ENCODE peak calls at places on chromosomes 13 and 19, in five cellular contexts. J, A, N, X and I are unnamed samples.

GRCh38 chr13:30865131-30866009 is 40.7 kb upstream of the MEDAG start:
- DNase-seq in J (peak; percentile 80), A (peak; percentile 70), N (peak; percentile 64), X (peak; percentile 79), I (peak; percentile 52)

GRCh38 chr13:111489301-111489700 is 168.9 kb downstream of the TEX29 start:
- DNase-seq in J (no peak), A (no peak), N (no peak), X (no peak), I (no peak)

GRCh38 chr13:111288276-111288675 is 32.2 kb upstream of the TEX29 start:
- DNase-seq in J (no peak), A (no peak), N (no peak), X (no peak), I (no peak)

GRCh38 chr19:44113784-44114390 is 688 bp downstream of the ZNF225 start:
- DNase-seq in J (peak; percentile 11), A (no peak), N (peak; percentile 46), X (no peak), I (no peak)

GRCh38 chr13:98999635-98999952 is 21.7 kb upstream of the DOCK9 start:
- DNase-seq in J (no peak), A (no peak), N (no peak), X (no peak), I (no peak)

GRCh38 chr13:22937241-22937640 is 243.5 kb upstream of the SGCG start:
- DNase-seq in J (no peak), A (no peak), N (no peak), X (no peak), I (no peak)

GRCh38 chr19:29714953-29715694 is at the start of gene C19orf12:
- DNase-seq in J (peak; percentile 64), A (peak; percentile 77), N (peak; percentile 63), X (peak; percentile 78), I (no peak)

GRCh38 chr19:7771072-7771471 is 8.0 kb downstream of the CLEC4M start:
- DNase-seq in J (no peak), A (no peak), N (no peak), X (no peak), I (no peak)

GRCh38 chr19:15248648-15249559 is 16.7 kb upstream of the EPHX3 start:
- DNase-seq in J (peak; percentile 74), A (no peak), N (peak; percentile 77), X (peak; percentile 79), I (peak; percentile 85)

GRCh38 chr19:10762656-10763055 is 44.8 kb downstream of the DNM2 start:
- DNase-seq in J (peak; percentile 81), A (no peak), N (no peak), X (no peak), I (no peak)

GRCh38 chr19:2524361-2524839 is 48.5 kb downstream of the GADD45B start:
- DNase-seq in J (no peak), A (no peak), N (no peak), X (no peak), I (no peak)

GRCh38 chr19:47134533-47134932 is 3.9 kb downstream of the SAE1 start:
- DNase-seq in J (no peak), A (no peak), N (no peak), X (no peak), I (no peak)

GRCh38 chr19:38329651-38330050 is 6.0 kb upstream of the CATSPERG start:
- DNase-seq in J (no peak), A (no peak), N (no peak), X (no peak), I (no peak)

GRCh38 chr13:95492044-95492801 is 60.3 kb upstream of the CLDN10 start:
- DNase-seq in J (peak; percentile 90), A (no peak), N (no peak), X (no peak), I (no peak)

GRCh38 chr13:20160346-20161274 is at the start of gene GJA3:
- DNase-seq in J (no peak), A (peak; percentile 81), N (peak; percentile 13), X (no peak), I (no peak)

GRCh38 chr19:34985249-34986022 is 14.7 kb upstream of the GRAMD1A start:
- DNase-seq in J (no peak), A (peak; percentile 60), N (no peak), X (no peak), I (no peak)

GRCh38 chr19:10318807-10319426 is 3.1 kb upstream of the FDX2 start:
- DNase-seq in J (no peak), A (no peak), N (no peak), X (no peak), I (no peak)

GRCh38 chr13:26897706-26898550 is 137.3 kb upstream of the GPR12 start:
- DNase-seq in J (no peak), A (no peak), N (no peak), X (no peak), I (no peak)

GRCh38 chr19:294341-294818 is 3.2 kb upstream of the PLPP2 start:
- DNase-seq in J (no peak), A (peak; percentile 58), N (no peak), X (no peak), I (no peak)

GRCh38 chr13:64909184-64909583 is 2321.0 kb downstream of the PCDH9 start:
- DNase-seq in J (no peak), A (no peak), N (no peak), X (no peak), I (no peak)
- TF ChIP-seq EP300 in J (no peak), A (no peak), N (no peak), X (no peak), I (no peak)

DNA sequence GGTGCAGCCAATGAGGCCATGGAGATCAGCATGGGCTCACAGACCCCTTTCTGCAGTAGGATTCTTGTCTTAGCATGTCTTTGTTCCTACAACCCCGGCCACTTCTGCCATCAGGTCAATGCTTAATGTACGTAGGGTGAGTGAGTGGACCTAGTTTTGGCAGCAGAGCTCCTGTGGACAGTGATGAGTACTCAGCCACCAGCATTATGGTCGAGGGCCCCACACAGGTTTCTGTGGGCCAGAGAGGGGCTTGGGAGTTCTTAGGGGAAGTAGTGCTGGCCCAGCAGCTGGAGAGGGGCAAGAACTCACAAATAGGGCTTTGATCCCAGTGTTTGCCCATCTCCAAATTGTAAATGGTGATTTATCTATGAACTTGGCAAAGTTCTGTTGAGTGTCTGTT is 184.9 kb downstream of the MTUS2 start:
- DNase-seq in J (no peak), A (no peak), N (no peak), X (no peak), I (no peak)
- TF ChIP-seq EP300 in J (no peak), A (no peak), N (no peak), X (no peak), I (no peak)

GRCh38 chr19:5793188-5793587 is 2.2 kb upstream of the DUS3L start:
- DNase-seq in J (no peak), A (no peak), N (no peak), X (no peak), I (no peak)

GRCh38 chr19:5789201-5789795 is 1.7 kb downstream of the DUS3L start:
- DNase-seq in J (no peak), A (no peak), N (no peak), X (peak; percentile 49), I (no peak)

GRCh38 chr19:5789886-5790572 is 934 bp downstream of the DUS3L start:
- DNase-seq in J (no peak), A (no peak), N (no peak), X (peak; percentile 52), I (no peak)

GRCh38 chr19:5792224-5792623 is 1.3 kb upstream of the DUS3L start:
- DNase-seq in J (no peak), A (no peak), N (no peak), X (no peak), I (no peak)

DNA sequence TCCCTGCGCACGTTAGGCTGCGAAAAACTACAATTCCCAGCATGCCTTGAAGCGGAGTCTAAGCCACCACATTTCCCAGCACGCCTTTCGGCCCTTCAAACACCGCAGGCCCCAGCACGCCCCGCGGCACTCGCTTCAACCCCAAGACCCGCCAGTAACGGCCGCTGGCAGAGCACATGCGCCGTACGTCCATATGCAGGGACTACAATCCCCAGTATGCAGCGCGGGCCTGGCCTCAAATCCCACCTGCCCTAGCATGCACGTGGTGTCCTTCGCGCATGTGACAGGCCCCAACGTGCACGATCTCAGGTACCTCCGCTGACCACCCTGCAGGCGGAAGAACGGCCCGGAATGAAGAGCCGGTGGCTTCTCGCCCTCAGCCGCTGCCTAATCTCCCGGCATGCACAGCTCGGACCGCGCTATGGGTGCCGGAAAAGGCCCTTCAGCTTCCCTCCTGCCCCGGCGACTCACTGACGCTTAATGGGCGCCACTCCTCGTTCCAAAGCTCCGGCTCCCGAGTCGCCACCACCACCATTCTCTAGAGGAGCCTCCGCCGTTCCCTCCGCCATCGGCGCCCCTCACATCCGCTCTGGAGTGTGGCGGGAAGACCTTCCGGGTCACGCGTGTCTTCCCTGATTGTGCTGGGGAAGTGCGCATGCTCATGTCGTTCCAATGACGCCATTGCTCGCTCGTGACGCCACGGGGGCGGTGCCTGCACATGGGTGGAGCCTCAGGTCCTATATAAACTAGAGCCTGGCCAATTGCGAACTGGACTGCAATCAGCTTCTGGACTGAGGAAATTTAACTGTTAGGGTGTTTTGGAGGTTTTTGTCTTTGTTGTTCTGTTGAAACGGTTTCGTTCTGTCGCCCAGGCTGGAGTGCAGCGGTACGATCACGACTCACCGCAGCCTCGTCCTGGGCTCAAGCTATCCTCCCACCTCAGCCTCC is at the start of gene DUS3L:
- DNase-seq in J (peak; percentile 97), A (peak; percentile 95), N (peak; percentile 88), X (peak; percentile 97), I (peak; percentile 94)
- TF ChIP-seq EP300 in J (peak; percentile 4), A (no peak), N (no peak), X (peak; percentile 57), I (peak; percentile 72)

DNA sequence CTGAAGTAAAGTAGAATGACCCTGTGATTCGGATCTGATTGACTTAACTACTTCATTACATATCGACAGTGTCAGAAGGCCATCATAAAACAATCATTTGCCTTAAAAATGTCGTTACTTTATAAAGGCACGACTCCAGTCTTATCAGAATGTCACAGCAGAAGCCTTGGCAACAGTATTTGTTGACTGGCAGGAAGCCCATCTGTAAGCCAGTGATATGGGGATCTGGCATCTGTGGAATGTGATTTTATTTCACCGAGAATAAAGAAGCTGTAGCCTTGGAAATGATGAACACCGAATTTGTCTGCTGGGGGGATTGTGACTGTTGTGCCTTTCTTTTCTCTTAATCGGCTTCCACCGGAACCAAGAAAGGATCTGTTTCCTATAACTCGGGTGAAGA is 362.5 kb downstream of the TDRD3 start:
- DNase-seq in J (no peak), A (no peak), N (no peak), X (no peak), I (no peak)
- TF ChIP-seq EP300 in J (no peak), A (no peak), N (no peak), X (no peak), I (no peak)

DNA sequence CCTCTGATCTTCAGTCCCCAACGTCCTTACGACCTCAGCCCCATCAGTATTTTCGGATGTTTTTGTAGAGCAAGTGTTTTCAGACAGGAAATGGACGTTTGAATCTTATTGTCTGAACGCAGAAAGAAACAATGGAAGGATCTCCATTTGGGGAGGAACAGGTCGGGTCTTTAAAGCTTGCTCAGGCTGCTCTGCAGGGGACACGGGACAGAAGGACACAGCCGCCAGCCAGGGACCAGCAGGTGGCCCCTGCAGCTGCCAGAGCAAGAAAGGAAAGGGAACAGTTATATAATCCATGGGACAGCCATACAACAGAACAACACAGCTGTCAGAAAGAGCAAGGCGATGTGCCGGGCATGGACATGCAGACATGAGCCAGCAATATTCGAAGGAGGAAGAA is 18.5 kb upstream of the IGLON5 start:
- DNase-seq in J (no peak), A (no peak), N (no peak), X (no peak), I (no peak)
- TF ChIP-seq EP300 in J (no peak), A (no peak), N (no peak), X (no peak), I (no peak)

GRCh38 chr13:40116008-40116407 is 460.5 kb downstream of the COG6 start:
- DNase-seq in J (peak; percentile 79), A (no peak), N (peak; percentile 60), X (peak; percentile 51), I (no peak)
- TF ChIP-seq EP300 in J (no peak), A (no peak), N (peak; percentile 56), X (no peak), I (peak; percentile 69)